ENCODE peak calls at places on chromosomes 4 and X, in eight cellular contexts. A is GM23338, H is H9, W is HCT116, B is ovary, C is fibroblast of lung, Q is OCI-LY7, O is upper lobe of left lung. R is an unnamed sample. For H3K4me1, the result is how much of the 10 kb centered on the place peaks cover.

GRCh38 chrX:8668797-8669196 is 63.1 kb downstream of the ANOS1 start:
- DNase-seq in A (peak), H (no peak), W (no peak), B (no peak), C (no peak), Q (no peak), O (no peak), R (peak)

GRCh38 chr4:75786526-75786925 is 62.1 kb downstream of the USO1 start:
- DNase-seq in A (no peak), H (no peak), W (no peak), B (no peak), C (no peak), Q (no peak), O (no peak), R (no peak)

GRCh38 chrX:107747596-107748161 is 27.9 kb downstream of the TSC22D3 start:
- DNase-seq in A (no peak), H (no peak), W (no peak), B (no peak), C (peak), Q (no peak), O (no peak), R (peak)

GRCh38 chr4:102533916-102534315 is 32.8 kb downstream of the NFKB1 start:
- DNase-seq in A (no peak), H (no peak), W (no peak), B (no peak), C (no peak), Q (no peak), O (no peak), R (no peak)

GRCh38 chr4:46385235-46385634 is 4.7 kb downstream of the GABRA2 start:
- DNase-seq in A (no peak), H (no peak), W (no peak), B (no peak), C (no peak), Q (no peak), O (no peak), R (no peak)

GRCh38 chr4:158121203-158121586 is 51.6 kb downstream of the GASK1B start:
- DNase-seq in A (no peak), H (no peak), W (no peak), B (no peak), C (peak), Q (no peak), O (no peak), R (peak)

GRCh38 chr4:145820407-145820806 is 118.2 kb downstream of the ZNF827 start:
- DNase-seq in A (no peak), H (no peak), W (no peak), B (no peak), C (no peak), Q (no peak), O (no peak), R (no peak)

GRCh38 chrX:15686818-15687685 is 22.4 kb upstream of the CLTRN start:
- DNase-seq in A (peak), H (peak), W (peak), B (peak), C (peak), Q (peak), O (no peak), R (peak)

GRCh38 chr4:141659539-141659938 is 23.2 kb downstream of the IL15 start:
- DNase-seq in A (no peak), H (no peak), W (no peak), B (no peak), C (no peak), Q (no peak), O (no peak), R (no peak)

DNA sequence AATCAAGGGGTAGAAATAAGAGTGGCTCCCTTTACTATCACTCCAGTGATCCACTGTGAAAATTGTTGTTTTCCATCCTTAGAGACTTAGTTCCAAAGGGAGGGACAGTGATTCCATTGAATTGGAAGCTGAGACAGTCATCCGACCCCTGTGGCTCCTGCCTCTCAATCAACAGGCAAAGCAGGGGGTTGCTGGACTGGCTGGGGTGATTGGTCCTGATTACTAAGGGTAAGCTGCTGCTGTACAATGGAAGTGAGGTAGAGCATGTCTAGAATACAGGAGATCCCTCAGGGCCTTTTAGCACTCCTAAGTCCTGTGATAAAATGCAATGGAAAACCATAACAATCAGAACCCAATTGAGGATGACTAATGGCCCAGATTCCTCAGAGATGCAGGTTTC is 127.7 kb downstream of the AASDH start:
- DNase-seq in A (no peak), H (no peak), W (no peak), B (no peak), C (no peak), Q (no peak), O (no peak), R (no peak)
- H3K4me1 ChIP-seq in A (under half), H (under half), W (under half), B (under half), C (under half), Q (under half), O (under half), R (under half)

DNA sequence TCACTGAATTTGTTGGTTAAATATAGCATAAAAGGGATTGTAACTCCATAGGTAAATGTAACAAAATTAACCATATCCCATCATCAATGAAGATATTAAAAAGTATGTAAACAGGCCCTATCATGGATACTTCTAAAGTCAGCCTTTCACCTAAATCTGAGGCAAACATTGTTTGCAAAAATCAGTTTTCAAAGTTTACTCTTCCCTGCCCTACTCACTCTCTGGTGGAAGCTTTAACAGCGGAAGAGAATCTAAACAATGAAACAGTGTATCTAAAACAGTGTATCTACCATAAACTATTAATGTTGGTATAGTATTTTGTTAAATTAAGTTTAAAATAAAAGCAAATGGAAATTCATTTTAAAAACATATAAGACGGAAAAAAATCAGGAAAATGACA is 21.1 kb downstream of the SMIM14 start:
- DNase-seq in A (no peak), H (no peak), W (no peak), B (no peak), C (no peak), Q (no peak), O (no peak), R (no peak)
- H3K4me1 ChIP-seq in A (under half), H (under half), W (under half), B (under half), C (under half), Q (under half), O (under half), R (under half)

GRCh38 chr4:2860391-2861348 is 17.0 kb downstream of the ADD1 start:
- DNase-seq in A (peak), H (peak), W (no peak), B (no peak), C (no peak), Q (no peak), O (no peak), R (peak)
- H3K4me1 ChIP-seq in A (under half), H (under half), W (under half), B (under half), C (under half), Q (under half), O (half or more), R (under half)

GRCh38 chr4:184401397-184402171 is 72.8 kb downstream of the IRF2 start:
- DNase-seq in A (peak), H (peak), W (no peak), B (no peak), C (no peak), Q (no peak), O (no peak), R (no peak)
- H3K4me1 ChIP-seq in A (under half), H (under half), W (under half), B (under half), C (under half), Q (under half), O (under half), R (under half)

GRCh38 chr4:8602686-8603430 is 10.3 kb downstream of the CPZ start:
- DNase-seq in A (no peak), H (no peak), W (no peak), B (no peak), C (no peak), Q (no peak), O (peak), R (no peak)
- H3K4me1 ChIP-seq in A (under half), H (under half), W (under half), B (under half), C (under half), Q (under half), O (under half), R (under half)

GRCh38 chr4:122015203-122015602 is 63.3 kb upstream of the TRPC3 start:
- DNase-seq in A (no peak), H (no peak), W (no peak), B (no peak), C (no peak), Q (no peak), O (no peak), R (no peak)
- H3K4me1 ChIP-seq in A (under half), H (under half), W (under half), B (under half), C (under half), Q (under half), O (under half), R (under half)

GRCh38 chr4:6332669-6333050 is 63.0 kb downstream of the WFS1 start:
- DNase-seq in A (no peak), H (no peak), W (no peak), B (no peak), C (no peak), Q (no peak), O (no peak), R (no peak)

GRCh38 chr4:6334203-6334887 is 64.7 kb downstream of the WFS1 start:
- DNase-seq in A (no peak), H (no peak), W (no peak), B (no peak), C (no peak), Q (no peak), O (no peak), R (no peak)

GRCh38 chr4:6335040-6335590 is 65.5 kb downstream of the WFS1 start:
- DNase-seq in A (peak), H (no peak), W (no peak), B (no peak), C (no peak), Q (no peak), O (no peak), R (no peak)

GRCh38 chr4:6332042-6332668 is 62.5 kb downstream of the WFS1 start:
- DNase-seq in A (peak), H (peak), W (no peak), B (no peak), C (peak), Q (peak), O (no peak), R (peak)

DNA sequence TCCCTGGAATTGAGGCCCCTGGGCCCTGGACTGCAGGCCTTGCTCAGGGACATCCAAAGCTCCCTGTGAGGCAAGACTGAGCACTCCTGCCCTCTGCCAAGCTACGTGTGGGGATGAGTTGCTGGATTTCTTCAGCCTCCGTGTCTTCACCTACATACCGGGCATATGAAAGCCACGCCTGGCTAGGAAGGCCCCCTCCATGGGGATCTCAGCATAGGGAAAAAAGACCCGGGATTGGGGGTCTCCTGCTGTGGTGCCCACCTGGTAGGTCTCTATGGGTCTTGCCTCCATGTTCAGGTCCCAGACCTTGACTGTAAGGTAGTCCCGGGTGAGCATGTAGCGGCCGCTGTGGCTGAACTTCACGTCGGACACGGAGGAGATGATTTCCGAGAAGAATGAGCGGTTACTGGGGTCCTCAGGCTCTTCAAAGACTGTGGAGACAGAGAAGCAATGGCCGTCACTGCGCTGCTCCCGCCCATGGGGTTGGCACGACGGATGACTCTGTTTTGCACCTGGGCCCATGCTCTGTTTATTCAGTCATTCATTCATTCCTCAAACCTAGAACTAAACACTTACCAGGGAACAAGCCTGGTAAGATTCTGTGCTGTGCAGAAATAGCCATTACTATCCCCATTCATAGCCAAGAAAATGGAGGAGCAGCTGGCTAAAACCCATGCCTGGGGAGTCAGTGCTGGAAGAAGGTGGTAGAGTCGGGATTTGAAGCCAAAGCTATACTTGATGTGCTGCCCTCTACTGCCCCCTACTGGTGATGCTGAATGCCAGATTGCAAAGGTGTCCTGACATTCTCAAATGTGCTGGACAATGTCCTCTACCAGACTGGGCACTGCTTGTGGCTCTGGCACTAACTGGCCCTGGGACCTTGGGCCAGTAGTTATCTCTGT is 63.9 kb downstream of the WFS1 start:
- DNase-seq in A (peak), H (no peak), W (no peak), B (no peak), C (peak), Q (peak), O (no peak), R (peak)
- H3K4me1 ChIP-seq in A (under half), H (under half), W (under half), B (under half), C (under half), Q (under half), O (under half), R (under half)

GRCh38 chr4:26033389-26033788 is 119.4 kb downstream of the SMIM20 start:
- DNase-seq in A (no peak), H (no peak), W (no peak), B (no peak), C (no peak), Q (no peak), O (no peak), R (no peak)
- H3K4me1 ChIP-seq in A (under half), H (under half), W (under half), B (under half), C (under half), Q (under half), O (under half), R (under half)